ENCODE peak calls at places on chromosomes 3 and 15, in four cellular contexts. W, V, L and A are unnamed samples.

GRCh38 chr15:78272776-78273175 is 8.4 kb downstream of the DNAJA4 start:
- DNase-seq in W (no peak), V (no peak), L (no peak), A (no peak)

GRCh38 chr3:23810342-23811116 is 4.8 kb downstream of the UBE2E1 start:
- DNase-seq in W (no peak), V (peak), L (peak), A (peak)

GRCh38 chr3:169668081-169668956 is 4.8 kb upstream of the MECOM start:
- DNase-seq in W (no peak), V (peak), L (peak), A (peak)

GRCh38 chr3:177673105-177673804 is 476.0 kb upstream of the TBL1XR1 start:
- DNase-seq in W (no peak), V (no peak), L (no peak), A (no peak)

GRCh38 chr3:150319900-150320299 is 88.2 kb upstream of the TSC22D2 start:
- DNase-seq in W (no peak), V (no peak), L (no peak), A (no peak)

GRCh38 chr15:88089019-88089603 is 167.4 kb downstream of the NTRK3 start:
- DNase-seq in W (no peak), V (no peak), L (no peak), A (no peak)

GRCh38 chr3:121641127-121641526 is 19.6 kb downstream of the HCLS1 start:
- DNase-seq in W (no peak), V (no peak), L (no peak), A (no peak)

GRCh38 chr15:69084404-69085030 is 70.0 kb downstream of the NOX5 start:
- DNase-seq in W (no peak), V (no peak), L (no peak), A (no peak)

GRCh38 chr3:99505646-99506269 is 132.6 kb upstream of the COL8A1 start:
- DNase-seq in W (no peak), V (no peak), L (peak), A (no peak)

GRCh38 chr3:47394140-47394855 is 13.5 kb downstream of the PTPN23 start:
- DNase-seq in W (no peak), V (no peak), L (no peak), A (peak)

GRCh38 chr15:92958105-92958504 is 58.0 kb downstream of the CHD2 start:
- DNase-seq in W (no peak), V (no peak), L (no peak), A (no peak)

GRCh38 chr3:64444619-64445317 is 219.5 kb upstream of the PRICKLE2 start:
- DNase-seq in W (no peak), V (peak), L (no peak), A (no peak)

GRCh38 chr3:119702530-119703527 is at the start of gene CFAP91:
- DNase-seq in W (peak), V (peak), L (peak), A (peak)

GRCh38 chr15:85762039-85762755 is 32.5 kb downstream of the KLHL25 start:
- DNase-seq in W (no peak), V (no peak), L (no peak), A (no peak)

GRCh38 chr15:35305906-35306305 is 220.8 kb upstream of the NANOGP8 start:
- DNase-seq in W (no peak), V (no peak), L (no peak), A (no peak)

GRCh38 chr3:58034738-58035511 is 26.7 kb downstream of the FLNB start:
- DNase-seq in W (no peak), V (peak), L (no peak), A (no peak)

GRCh38 chr3:13559751-13560540 is 11.0 kb downstream of the FBLN2 start:
- DNase-seq in W (no peak), V (no peak), L (no peak), A (no peak)

GRCh38 chr3:100209948-100210776 is 50.6 kb upstream of the TBC1D23 start:
- DNase-seq in W (no peak), V (no peak), L (no peak), A (no peak)

GRCh38 chr3:149970716-149971402 is at the start of gene PFN2:
- DNase-seq in W (peak), V (peak), L (peak), A (peak)

GRCh38 chr3:172685331-172686214 is 25.3 kb downstream of the NCEH1 start:
- DNase-seq in W (no peak), V (no peak), L (no peak), A (no peak)

GRCh38 chr3:44058022-44058867 is 183.4 kb upstream of the TOPAZ1 start:
- DNase-seq in W (no peak), V (no peak), L (peak), A (no peak)

GRCh38 chr3:188829577-188829976 is 342.2 kb upstream of the TPRG1 start:
- DNase-seq in W (no peak), V (no peak), L (no peak), A (no peak)

GRCh38 chr3:74897006-74897405 is 282.5 kb upstream of the CNTN3 start:
- DNase-seq in W (no peak), V (no peak), L (no peak), A (no peak)

GRCh38 chr3:71956716-71957115 is 171.8 kb upstream of the PROK2 start:
- DNase-seq in W (no peak), V (peak), L (no peak), A (no peak)

GRCh38 chr3:23796518-23796917 is 9.2 kb upstream of the UBE2E1 start:
- DNase-seq in W (no peak), V (no peak), L (no peak), A (no peak)

GRCh38 chr3:69410301-69410700 is 24.4 kb upstream of the FRMD4B start:
- DNase-seq in W (peak), V (peak), L (peak), A (peak)

GRCh38 chr3:43915546-43915945 is 224.8 kb downstream of the ABHD5 start:
- DNase-seq in W (no peak), V (no peak), L (no peak), A (no peak)

GRCh38 chr15:94229591-94230365 is 1.6 kb upstream of the MCTP2 start:
- DNase-seq in W (no peak), V (no peak), L (no peak), A (no peak)

GRCh38 chr3:50347187-50347813 is 1.8 kb upstream of the ZMYND10 start:
- DNase-seq in W (peak), V (peak), L (peak), A (peak)

GRCh38 chr3:133954961-133955360 is 59.3 kb upstream of the RAB6B start:
- DNase-seq in W (no peak), V (no peak), L (no peak), A (no peak)

GRCh38 chr15:69307939-69308338 is 9.2 kb downstream of the PAQR5 start:
- DNase-seq in W (no peak), V (no peak), L (no peak), A (no peak)

GRCh38 chr3:169218314-169218983 is 445.1 kb downstream of the MECOM start:
- DNase-seq in W (no peak), V (peak), L (peak), A (peak)

GRCh38 chr3:50658831-50659230 is 15.9 kb upstream of the DOCK3 start:
- DNase-seq in W (no peak), V (no peak), L (no peak), A (no peak)

GRCh38 chr15:66027268-66027806 is 158.0 kb downstream of the RAB11A start:
- DNase-seq in W (no peak), V (no peak), L (peak), A (no peak)

GRCh38 chr3:194592798-194593752 is 40.1 kb downstream of the TMEM44 start:
- DNase-seq in W (peak), V (no peak), L (no peak), A (no peak)

GRCh38 chr3:142656595-142656994 is 60.4 kb downstream of the PLS1 start:
- DNase-seq in W (no peak), V (no peak), L (no peak), A (no peak)

GRCh38 chr3:35760147-35760546 is 120.8 kb downstream of the ARPP21 start:
- DNase-seq in W (no peak), V (no peak), L (no peak), A (no peak)

GRCh38 chr3:110618512-110619226 is 452.9 kb upstream of the NECTIN3 start:
- DNase-seq in W (no peak), V (no peak), L (no peak), A (no peak)

GRCh38 chr15:96038650-96039049 is 291.9 kb upstream of the NR2F2 start:
- DNase-seq in W (no peak), V (no peak), L (no peak), A (no peak)

GRCh38 chr3:65953881-65954733 is 84.6 kb downstream of the MAGI1 start:
- DNase-seq in W (peak), V (no peak), L (peak), A (peak)